ENCODE peak calls at places on chromosomes 13 and 19, in seven cellular contexts. J is H1, F is SK-N-SH, E is HepG2, R is K562, N is GM12892, G is GM12878. P is an unnamed sample.

GRCh38 chr19:16161848-16162247 is 11.5 kb downstream of the CIB3 start:
- DNase-seq in J (no peak), F (no peak), E (no peak), R (no peak), N (no peak), G (no peak), P (no peak)

GRCh38 chr13:88074794-88075509 is 403.8 kb downstream of the SLITRK5 start:
- DNase-seq in J (no peak), F (no peak), E (no peak), R (no peak), N (no peak), G (no peak), P (no peak)

GRCh38 chr13:95391785-95392184 is 90.5 kb upstream of the ABCC4 start:
- DNase-seq in J (no peak), F (no peak), E (no peak), R (no peak), N (no peak), G (no peak), P (no peak)

GRCh38 chr19:46825731-46826055 is 25.0 kb downstream of the AP2S1 start:
- DNase-seq in J (no peak), F (no peak), E (no peak), R (no peak), N (no peak), G (no peak), P (no peak)

GRCh38 chr13:45040626-45041025 is 51.3 kb downstream of the GPALPP1 start:
- DNase-seq in J (no peak), F (no peak), E (no peak), R (no peak), N (no peak), G (no peak), P (no peak)

GRCh38 chr19:35063940-35064818 is 22.7 kb downstream of the HPN start:
- DNase-seq in J (no peak), F (no peak), E (no peak), R (no peak), N (no peak), G (no peak), P (no peak)

GRCh38 chr13:107079423-107080099 is 511.6 kb upstream of the ARGLU1 start:
- DNase-seq in J (no peak), F (no peak), E (no peak), R (no peak), N (no peak), G (no peak), P (no peak)

GRCh38 chr13:104106705-104107393 is 1040.6 kb upstream of the SLC10A2 start:
- DNase-seq in J (peak; percentile 47), F (no peak), E (no peak), R (no peak), N (no peak), G (no peak), P (no peak)

GRCh38 chr19:14871619-14872230 is 14.2 kb downstream of the OR7A17 start:
- DNase-seq in J (no peak), F (peak; percentile 3), E (no peak), R (peak; percentile 29), N (no peak), G (peak; percentile 2), P (no peak)

GRCh38 chr13:44840131-44840530 is 149.1 kb downstream of the NUFIP1 start:
- DNase-seq in J (no peak), F (no peak), E (no peak), R (no peak), N (no peak), G (no peak), P (no peak)

GRCh38 chr19:10105241-10106099 is 692 bp upstream of the PPAN start:
- DNase-seq in J (no peak), F (no peak), E (no peak), R (no peak), N (no peak), G (peak; percentile 82), P (no peak)

GRCh38 chr19:58559275-58560006 is 1.0 kb upstream of the UBE2M start:
- DNase-seq in J (peak; percentile 90), F (peak; percentile 93), E (peak; percentile 92), R (peak; percentile 97), N (peak; percentile 93), G (peak; percentile 76), P (peak; percentile 84)

GRCh38 chr19:4431808-4432674 is 25.6 kb downstream of the UBXN6 start:
- DNase-seq in J (no peak), F (no peak), E (no peak), R (no peak), N (no peak), G (peak; percentile 12), P (no peak)

GRCh38 chr19:38792250-38793111 is 3.5 kb downstream of the LGALS7B start:
- DNase-seq in J (peak; percentile 70), F (no peak), E (no peak), R (no peak), N (no peak), G (no peak), P (no peak)

GRCh38 chr13:95624020-95624419 is 20.5 kb downstream of the DZIP1 start:
- DNase-seq in J (peak; percentile 48), F (peak; percentile 52), E (peak; percentile 29), R (peak; percentile 59), N (no peak), G (no peak), P (no peak)

GRCh38 chr19:51422053-51422448 is 4.6 kb upstream of the SIGLEC10 start:
- DNase-seq in J (peak; percentile 100), F (peak; percentile 91), E (peak; percentile 67), R (peak; percentile 94), N (peak; percentile 89), G (no peak), P (peak; percentile 76)
- TF ChIP-seq TAF1 in J (peak; percentile 57), F (peak; percentile 10), E (peak; percentile 33), R (no peak), N (no peak), G (no peak), P (no peak)

GRCh38 chr13:79525458-79525857 is 44.5 kb downstream of the NDFIP2 start:
- DNase-seq in J (no peak), F (no peak), E (peak; percentile 6), R (peak; percentile 14), N (no peak), G (no peak), P (no peak)
- TF ChIP-seq POLR2AphosphoS5 in J (no peak), F (no peak), E (no peak), R (no peak), N (no peak), G (no peak), P (no peak)

GRCh38 chr19:8532170-8532569 is 18.2 kb upstream of the ZNF414 start:
- DNase-seq in J (no peak), F (no peak), E (peak; percentile 43), R (no peak), N (no peak), G (no peak), P (no peak)
- TF ChIP-seq TAF1 in J (no peak), F (no peak), E (no peak), R (no peak), N (no peak), G (no peak), P (no peak)

DNA sequence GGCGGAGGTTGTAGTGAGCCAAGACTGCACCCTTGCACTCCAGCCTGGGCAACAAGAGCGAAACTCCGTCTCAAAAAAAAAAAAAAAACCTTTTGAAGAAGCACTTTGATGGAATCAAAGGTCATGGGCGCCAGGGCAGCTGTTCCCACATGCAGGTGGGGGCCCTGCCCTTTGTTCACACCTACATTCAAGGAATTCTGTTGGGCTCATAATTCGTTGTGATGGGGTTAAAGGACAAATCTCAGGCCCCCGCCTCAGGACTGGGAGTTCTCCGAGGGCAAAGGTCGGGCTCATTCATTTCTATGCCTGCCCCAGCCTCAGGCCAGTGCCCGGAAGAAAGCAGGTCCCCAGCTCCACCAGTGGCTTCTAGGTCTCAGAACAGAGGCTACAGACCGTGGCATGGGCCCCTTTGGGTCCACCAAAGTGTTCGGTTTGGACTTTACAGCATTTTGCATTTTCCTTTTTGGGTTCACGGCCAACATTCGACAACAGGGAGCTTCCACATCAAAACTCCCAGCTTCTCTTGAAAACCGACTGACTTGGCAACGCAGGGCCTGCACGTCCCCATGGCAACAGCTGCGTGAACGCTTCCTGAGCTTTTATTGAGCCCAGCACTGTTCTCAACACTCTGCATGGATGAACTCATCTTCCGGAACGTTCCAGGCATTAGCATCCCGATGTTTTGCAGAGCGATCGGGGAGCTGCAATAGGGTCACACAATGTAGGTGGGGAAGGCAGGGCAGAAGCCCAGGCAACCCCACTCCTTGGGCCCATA is 10.1 kb upstream of the GTF2F1 start:
- DNase-seq in J (no peak), F (no peak), E (peak; percentile 58), R (no peak), N (no peak), G (no peak), P (no peak)
- TF ChIP-seq POLR2AphosphoS5 in J (no peak), F (no peak), E (no peak), R (no peak), N (no peak), G (no peak), P (no peak)

GRCh38 chr13:38905861-38906260 is 84.8 kb downstream of the STOML3 start:
- DNase-seq in J (no peak), F (no peak), E (no peak), R (no peak), N (no peak), G (no peak), P (no peak)
- TF ChIP-seq TAF1 in J (no peak), F (no peak), E (no peak), R (no peak), N (no peak), G (no peak), P (no peak)

GRCh38 chr13:75263741-75264407 is 218.1 kb downstream of the TBC1D4 start:
- DNase-seq in J (no peak), F (no peak), E (no peak), R (no peak), N (no peak), G (no peak), P (no peak)
- TF ChIP-seq POLR2AphosphoS5 in J (no peak), F (no peak), E (no peak), R (no peak), N (no peak), G (no peak), P (no peak)

GRCh38 chr19:41288898-41289505 is 21.0 kb upstream of the CCDC97 start:
- DNase-seq in J (no peak), F (no peak), E (no peak), R (no peak), N (no peak), G (no peak), P (no peak)
- TF ChIP-seq TAF1 in J (no peak), F (no peak), E (no peak), R (no peak), N (no peak), G (no peak), P (no peak)

DNA sequence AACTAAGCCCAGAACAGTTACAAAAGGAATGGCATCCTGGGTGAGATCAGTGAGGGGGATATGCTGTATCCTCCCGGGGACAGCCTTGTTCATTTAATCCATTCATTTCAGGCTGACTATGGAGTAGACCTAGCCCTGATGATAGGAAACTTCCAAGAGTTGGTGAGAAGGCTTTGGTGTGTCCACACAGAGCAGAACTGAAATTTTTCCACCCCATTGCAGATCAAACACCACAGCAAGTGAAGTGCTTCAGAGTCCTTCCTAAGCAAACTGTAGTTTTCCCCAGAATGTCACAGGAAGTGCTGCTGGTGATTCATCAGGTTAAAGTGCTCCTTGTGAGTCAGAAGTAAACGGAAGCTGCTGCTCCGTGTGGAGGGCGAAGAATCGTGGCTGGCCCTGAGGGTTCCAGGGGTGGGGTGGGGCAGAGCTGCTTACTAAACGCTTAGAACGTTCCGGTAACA is 113.2 kb downstream of the TEX26 start:
- DNase-seq in J (no peak), F (no peak), E (peak; percentile 69), R (peak; percentile 55), N (no peak), G (peak; percentile 37), P (no peak)
- TF ChIP-seq POLR2AphosphoS5 in J (no peak), F (peak; percentile 64), E (no peak), R (no peak), N (no peak), G (no peak), P (no peak)

GRCh38 chr19:21317821-21318220 is 11.4 kb downstream of the ZNF708 start:
- DNase-seq in J (no peak), F (no peak), E (no peak), R (no peak), N (no peak), G (no peak), P (no peak)
- TF ChIP-seq TAF1 in J (no peak), F (no peak), E (no peak), R (no peak), N (no peak), G (no peak), P (no peak)